ENCODE peak calls at places on chromosomes 5 and 9, in five cellular contexts. One of them, this sample, is unnamed.

GRCh38 chr5:157476699-157477408 is 16.8 kb downstream of the NIPAL4 start:
- DNase-seq in HepG2: peak; percentile 75
- DNase-seq in IMR-90: peak; percentile 74
- DNase-seq in GM12878: no peak
- DNase-seq in K562: peak; percentile 71
- DNase-seq in this sample: peak; percentile 85

GRCh38 chr9:19782005-19782404 is 6.8 kb downstream of the SLC24A2 start:
- DNase-seq in HepG2: no peak
- DNase-seq in IMR-90: no peak
- DNase-seq in GM12878: no peak
- DNase-seq in K562: no peak
- DNase-seq in this sample: no peak

GRCh38 chr5:33381243-33381642 is 59.5 kb upstream of the TARS1 start:
- DNase-seq in HepG2: no peak
- DNase-seq in IMR-90: no peak
- DNase-seq in GM12878: no peak
- DNase-seq in K562: no peak
- DNase-seq in this sample: no peak

GRCh38 chr5:168790691-168791230 is 211.6 kb upstream of the PANK3 start:
- DNase-seq in HepG2: no peak
- DNase-seq in IMR-90: no peak
- DNase-seq in GM12878: no peak
- DNase-seq in K562: no peak
- DNase-seq in this sample: no peak

GRCh38 chr5:88203977-88204735 is 64.5 kb downstream of the TMEM161B start:
- DNase-seq in HepG2: no peak
- DNase-seq in IMR-90: peak; percentile 6
- DNase-seq in GM12878: no peak
- DNase-seq in K562: no peak
- DNase-seq in this sample: no peak

GRCh38 chr9:76608562-76609254 is 149.7 kb downstream of the GCNT1 start:
- DNase-seq in HepG2: no peak
- DNase-seq in IMR-90: no peak
- DNase-seq in GM12878: no peak
- DNase-seq in K562: no peak
- DNase-seq in this sample: no peak

GRCh38 chr5:1445313-1445894 is at the start of gene SLC6A3:
- DNase-seq in HepG2: no peak
- DNase-seq in IMR-90: no peak
- DNase-seq in GM12878: no peak
- DNase-seq in K562: peak; percentile 84
- DNase-seq in this sample: peak; percentile 70

GRCh38 chr9:91483189-91483691 is 59.6 kb upstream of the NFIL3 start:
- DNase-seq in HepG2: no peak
- DNase-seq in IMR-90: peak; percentile 47
- DNase-seq in GM12878: no peak
- DNase-seq in K562: no peak
- DNase-seq in this sample: no peak

GRCh38 chr5:134763221-134763620 is 4.6 kb downstream of the DDX46 start:
- DNase-seq in HepG2: no peak
- DNase-seq in IMR-90: no peak
- DNase-seq in GM12878: no peak
- DNase-seq in K562: no peak
- DNase-seq in this sample: no peak

GRCh38 chr5:178762960-178763359 is 32.5 kb upstream of the ZNF354A start:
- DNase-seq in HepG2: no peak
- DNase-seq in IMR-90: no peak
- DNase-seq in GM12878: no peak
- DNase-seq in K562: no peak
- DNase-seq in this sample: no peak

GRCh38 chr9:128479262-128479661 is 23.5 kb downstream of the ODF2 start:
- DNase-seq in HepG2: no peak
- DNase-seq in IMR-90: no peak
- DNase-seq in GM12878: no peak
- DNase-seq in K562: no peak
- DNase-seq in this sample: no peak

GRCh38 chr5:146647656-146648199 is 131.7 kb upstream of the GPR151 start:
- DNase-seq in HepG2: no peak
- DNase-seq in IMR-90: no peak
- DNase-seq in GM12878: no peak
- DNase-seq in K562: no peak
- DNase-seq in this sample: peak; percentile 61

GRCh38 chr5:177508837-177509236 is 789 bp downstream of the DOK3 start:
- DNase-seq in HepG2: no peak
- DNase-seq in IMR-90: no peak
- DNase-seq in GM12878: no peak
- DNase-seq in K562: no peak
- DNase-seq in this sample: no peak

GRCh38 chr9:73655831-73656230 is 504.2 kb downstream of the ANXA1 start:
- DNase-seq in HepG2: no peak
- DNase-seq in IMR-90: no peak
- DNase-seq in GM12878: no peak
- DNase-seq in K562: no peak
- DNase-seq in this sample: no peak

GRCh38 chr9:70502690-70503089 is 88.2 kb upstream of the KLF9 start:
- DNase-seq in HepG2: no peak
- DNase-seq in IMR-90: no peak
- DNase-seq in GM12878: no peak
- DNase-seq in K562: no peak
- DNase-seq in this sample: no peak

GRCh38 chr5:175596818-175597217 is 61.1 kb upstream of the HRH2 start:
- DNase-seq in HepG2: no peak
- DNase-seq in IMR-90: no peak
- DNase-seq in GM12878: no peak
- DNase-seq in K562: no peak
- DNase-seq in this sample: no peak

GRCh38 chr5:178114325-178115135 is 1.2 kb downstream of the N4BP3 start:
- DNase-seq in HepG2: no peak
- DNase-seq in IMR-90: no peak
- DNase-seq in GM12878: no peak
- DNase-seq in K562: no peak
- DNase-seq in this sample: no peak

GRCh38 chr5:148808864-148809642 is 17.4 kb upstream of the ADRB2 start:
- DNase-seq in HepG2: no peak
- DNase-seq in IMR-90: no peak
- DNase-seq in GM12878: peak; percentile 58
- DNase-seq in K562: no peak
- DNase-seq in this sample: peak; percentile 44

GRCh38 chr5:66186108-66186507 is 42.0 kb downstream of the SREK1 start:
- DNase-seq in HepG2: no peak
- DNase-seq in IMR-90: no peak
- DNase-seq in GM12878: no peak
- DNase-seq in K562: no peak
- DNase-seq in this sample: no peak

GRCh38 chr9:90860382-90860781 is 58.8 kb downstream of the SYK start:
- DNase-seq in HepG2: no peak
- DNase-seq in IMR-90: no peak
- DNase-seq in GM12878: no peak
- DNase-seq in K562: no peak
- DNase-seq in this sample: no peak

GRCh38 chr5:96601811-96602244 is 60.3 kb upstream of the CAST start:
- DNase-seq in HepG2: peak; percentile 56
- DNase-seq in IMR-90: peak; percentile 75
- DNase-seq in GM12878: peak; percentile 16
- DNase-seq in K562: peak; percentile 75
- DNase-seq in this sample: peak; percentile 67

GRCh38 chr5:553874-554273 is 29.6 kb upstream of the SLC9A3 start:
- DNase-seq in HepG2: no peak
- DNase-seq in IMR-90: no peak
- DNase-seq in GM12878: no peak
- DNase-seq in K562: no peak
- DNase-seq in this sample: no peak

GRCh38 chr5:138138949-138139775 is at the start of gene NME5:
- DNase-seq in HepG2: no peak
- DNase-seq in IMR-90: peak; percentile 40
- DNase-seq in GM12878: peak; percentile 5
- DNase-seq in K562: no peak
- DNase-seq in this sample: peak; percentile 88

GRCh38 chr9:75869236-75869635 is 21.2 kb upstream of the PCSK5 start:
- DNase-seq in HepG2: no peak
- DNase-seq in IMR-90: no peak
- DNase-seq in GM12878: no peak
- DNase-seq in K562: no peak
- DNase-seq in this sample: no peak

GRCh38 chr5:61048534-61048933 is 103.5 kb downstream of the NDUFAF2 start:
- DNase-seq in HepG2: no peak
- DNase-seq in IMR-90: peak; percentile 92
- DNase-seq in GM12878: no peak
- DNase-seq in K562: no peak
- DNase-seq in this sample: no peak

GRCh38 chr5:73451218-73452130 is 2.9 kb upstream of the FOXD1 start:
- DNase-seq in HepG2: no peak
- DNase-seq in IMR-90: peak; percentile 59
- DNase-seq in GM12878: no peak
- DNase-seq in K562: peak; percentile 73
- DNase-seq in this sample: peak; percentile 83

GRCh38 chr5:421287-421880 is 21.6 kb upstream of the EXOC3 start:
- DNase-seq in HepG2: no peak
- DNase-seq in IMR-90: no peak
- DNase-seq in GM12878: no peak
- DNase-seq in K562: no peak
- DNase-seq in this sample: no peak

GRCh38 chr5:75335952-75336624 is 932 bp upstream of the HMGCR start:
- DNase-seq in HepG2: peak; percentile 81
- DNase-seq in IMR-90: peak; percentile 88
- DNase-seq in GM12878: peak; percentile 32
- DNase-seq in K562: peak; percentile 24
- DNase-seq in this sample: peak; percentile 73

GRCh38 chr9:112065781-112066606 is 109.1 kb downstream of the SUSD1 start:
- DNase-seq in HepG2: no peak
- DNase-seq in IMR-90: peak; percentile 94
- DNase-seq in GM12878: no peak
- DNase-seq in K562: no peak
- DNase-seq in this sample: no peak

GRCh38 chr5:1479581-1480188 is 34.4 kb upstream of the SLC6A3 start:
- DNase-seq in HepG2: peak; percentile 23
- DNase-seq in IMR-90: peak; percentile 36
- DNase-seq in GM12878: no peak
- DNase-seq in K562: peak; percentile 81
- DNase-seq in this sample: peak; percentile 87

GRCh38 chr9:130526193-130526853 is 53.1 kb upstream of the FUBP3 start:
- DNase-seq in HepG2: no peak
- DNase-seq in IMR-90: no peak
- DNase-seq in GM12878: no peak
- DNase-seq in K562: no peak
- DNase-seq in this sample: peak; percentile 4

GRCh38 chr9:135422340-135422944 is 57.1 kb upstream of the PPP1R26 start:
- DNase-seq in HepG2: no peak
- DNase-seq in IMR-90: no peak
- DNase-seq in GM12878: no peak
- DNase-seq in K562: peak; percentile 3
- DNase-seq in this sample: no peak

GRCh38 chr9:69535296-69535832 is 136.8 kb downstream of the APBA1 start:
- DNase-seq in HepG2: no peak
- DNase-seq in IMR-90: peak; percentile 4
- DNase-seq in GM12878: no peak
- DNase-seq in K562: no peak
- DNase-seq in this sample: peak; percentile 22

GRCh38 chr9:83056180-83056579 is 6.8 kb downstream of the RASEF start:
- DNase-seq in HepG2: no peak
- DNase-seq in IMR-90: no peak
- DNase-seq in GM12878: no peak
- DNase-seq in K562: no peak
- DNase-seq in this sample: no peak

GRCh38 chr5:78501411-78502338 is 141.3 kb downstream of the SCAMP1 start:
- DNase-seq in HepG2: no peak
- DNase-seq in IMR-90: no peak
- DNase-seq in GM12878: no peak
- DNase-seq in K562: no peak
- DNase-seq in this sample: no peak
- TF ChIP-seq MXI1 in HepG2: no peak
- TF ChIP-seq MXI1 in IMR-90: no peak
- TF ChIP-seq MXI1 in GM12878: no peak
- TF ChIP-seq MXI1 in K562: no peak
- TF ChIP-seq MXI1 in this sample: no peak

GRCh38 chr9:136711751-136712689 is at the start of gene DIPK1B:
- DNase-seq in HepG2: no peak
- DNase-seq in IMR-90: no peak
- DNase-seq in GM12878: no peak
- DNase-seq in K562: peak; percentile 96
- DNase-seq in this sample: peak; percentile 100

GRCh38 chr9:136713555-136713949 is 1.2 kb downstream of the DIPK1B start:
- DNase-seq in HepG2: no peak
- DNase-seq in IMR-90: no peak
- DNase-seq in GM12878: no peak
- DNase-seq in K562: peak; percentile 63
- DNase-seq in this sample: peak; percentile 80

GRCh38 chr9:136714876-136715239 is 2.5 kb downstream of the DIPK1B start:
- DNase-seq in HepG2: no peak
- DNase-seq in IMR-90: no peak
- DNase-seq in GM12878: no peak
- DNase-seq in K562: no peak
- DNase-seq in this sample: no peak

GRCh38 chr9:136714096-136714875 is 1.9 kb downstream of the DIPK1B start:
- DNase-seq in HepG2: no peak
- DNase-seq in IMR-90: no peak
- DNase-seq in GM12878: no peak
- DNase-seq in K562: no peak
- DNase-seq in this sample: no peak

GRCh38 chr9:136712690-136713554 is 550 bp downstream of the DIPK1B start:
- DNase-seq in HepG2: no peak
- DNase-seq in IMR-90: no peak
- DNase-seq in GM12878: no peak
- DNase-seq in K562: peak; percentile 56
- DNase-seq in this sample: peak; percentile 77
- H3K4me3 ChIP-seq in HepG2: peak overlapping the region; percentile 66
- H3K4me3 ChIP-seq in IMR-90: peak overlapping the region; percentile 48
- H3K4me3 ChIP-seq in GM12878: no peak overlapping the region
- H3K4me3 ChIP-seq in K562: peak overlapping the region; percentile 63
- H3K4me3 ChIP-seq in this sample: peak overlapping the region; percentile 69

GRCh38 chr9:8858250-8859161 is 1058.9 kb upstream of the DMAC1 start:
- DNase-seq in HepG2: no peak
- DNase-seq in IMR-90: no peak
- DNase-seq in GM12878: no peak
- DNase-seq in K562: no peak
- DNase-seq in this sample: peak; percentile 60

GRCh38 chr9:8859416-8859815 is 1059.8 kb upstream of the DMAC1 start:
- DNase-seq in HepG2: no peak
- DNase-seq in IMR-90: no peak
- DNase-seq in GM12878: no peak
- DNase-seq in K562: no peak
- DNase-seq in this sample: no peak

GRCh38 chr9:8855046-8855445 is 1055.5 kb upstream of the DMAC1 start:
- DNase-seq in HepG2: no peak
- DNase-seq in IMR-90: no peak
- DNase-seq in GM12878: no peak
- DNase-seq in K562: no peak
- DNase-seq in this sample: peak; percentile 57

GRCh38 chr9:8857330-8858249 is 1058.0 kb upstream of the DMAC1 start:
- DNase-seq in HepG2: no peak
- DNase-seq in IMR-90: no peak
- DNase-seq in GM12878: no peak
- DNase-seq in K562: no peak
- DNase-seq in this sample: peak; percentile 72

GRCh38 chr9:8856686-8857329 is 1057.2 kb upstream of the DMAC1 start:
- DNase-seq in HepG2: no peak
- DNase-seq in IMR-90: no peak
- DNase-seq in GM12878: no peak
- DNase-seq in K562: no peak
- DNase-seq in this sample: peak; percentile 48
- TF ChIP-seq SMC3 in HepG2: no peak
- TF ChIP-seq SMC3 in IMR-90: no peak
- TF ChIP-seq SMC3 in GM12878: no peak
- TF ChIP-seq SMC3 in K562: no peak
- TF ChIP-seq SMC3 in this sample: no peak

GRCh38 chr5:107705390-107706014 is 34.8 kb upstream of the EFNA5 start:
- DNase-seq in HepG2: no peak
- DNase-seq in IMR-90: peak; percentile 77
- DNase-seq in GM12878: no peak
- DNase-seq in K562: no peak
- DNase-seq in this sample: no peak
- TF ChIP-seq MXI1 in HepG2: no peak
- TF ChIP-seq MXI1 in IMR-90: no peak
- TF ChIP-seq MXI1 in GM12878: no peak
- TF ChIP-seq MXI1 in K562: no peak
- TF ChIP-seq MXI1 in this sample: no peak

This sample was measured in SK-N-SH.